ENCODE peak calls at places on chromosomes 12 and 14, in six cellular contexts. U is activated T-cell treated with anti-CD3 and anti-CD28 coated beads for 1 hour; M is kidney tubule cell; X is activated T-helper 9 cell treated with anti-CD3 and anti-CD28 coated beads, Interleukin-2, amount 50 U/mL, for 16 hours; H is activated CD4-positive, alpha-beta T cell treated with anti-CD3 and anti-CD28 coated beads, Interleukin-2, amount 10 ng/mL, durations not matched to agents 7 days and 5 days; C is iPS DF 6.9. A is an unnamed sample.

GRCh38 chr12:9742665-9743064 is 9.8 kb upstream of the CLECL1 start:
- DNase-seq in C (no peak), U (no peak), M (no peak), X (no peak), H (peak; percentile 60), A (peak; percentile 77)

GRCh38 chr12:53324113-53324778 is 2.8 kb upstream of the AAAS start:
- DNase-seq in X (peak; percentile 33), H (peak; percentile 72), M (peak; percentile 30), C (no peak), U (peak; percentile 47), A (peak; percentile 67)

GRCh38 chr12:42741771-42742510 is 152.4 kb upstream of the PRICKLE1 start:
- DNase-seq in C (no peak), U (no peak), X (no peak), H (no peak), M (peak; percentile 63), A (no peak)

GRCh38 chr14:57732886-57733285 is 133.0 kb downstream of the SLC35F4 start:
- DNase-seq in C (no peak), H (no peak), M (peak; percentile 13), X (no peak), U (no peak), A (no peak)

GRCh38 chr12:44294649-44295048 is 458.8 kb downstream of the TMEM117 start:
- DNase-seq in U (no peak), H (no peak), X (no peak), M (no peak), C (no peak), A (no peak)

GRCh38 chr12:1197264-1198018 is 206.4 kb downstream of the ERC1 start:
- DNase-seq in X (no peak), H (no peak), M (peak; percentile 98), U (no peak), C (no peak), A (no peak)

GRCh38 chr12:94678396-94678795 is 28.0 kb upstream of the TMCC3 start:
- DNase-seq in X (no peak), M (no peak), C (no peak), U (no peak), H (no peak), A (no peak)

GRCh38 chr14:90795744-90796143 is 20.5 kb downstream of the TTC7B start:
- DNase-seq in X (no peak), H (no peak), M (peak; percentile 89), C (no peak), U (no peak), A (no peak)

GRCh38 chr12:65741662-65742480 is 82.4 kb upstream of the HMGA2 start:
- DNase-seq in X (no peak), U (no peak), C (no peak), M (peak; percentile 73), H (peak; percentile 7), A (no peak)

GRCh38 chr12:10223208-10223607 is 10.5 kb downstream of the GABARAPL1 start:
- DNase-seq in X (no peak), H (no peak), C (no peak), U (no peak), M (no peak), A (no peak)

GRCh38 chr14:54182419-54183040 is 214.3 kb upstream of the CDKN3 start:
- DNase-seq in H (no peak), X (no peak), U (no peak), M (peak; percentile 85), C (no peak), A (no peak)

GRCh38 chr12:12704593-12705230 is 8.7 kb upstream of the GPR19 start:
- DNase-seq in U (no peak), M (peak; percentile 93), C (no peak), X (no peak), H (peak; percentile 48), A (peak; percentile 46)

GRCh38 chr12:88784166-88784565 is 203.9 kb upstream of the KITLG start:
- DNase-seq in C (no peak), X (no peak), U (no peak), M (peak; percentile 10), H (no peak), A (no peak)